ENCODE peak calls at places on chromosomes 7 and 10, in four cellular contexts. One of them, this sample, is unnamed.

GRCh38 chr10:23610626-23611307 is 171.9 kb downstream of the OTUD1 start:
- DNase-seq in HuH-7.5: no peak
- DNase-seq in myocyte: no peak
- DNase-seq in germinal center: no peak
- DNase-seq in this sample: no peak

GRCh38 chr10:34116780-34117179 is 698.3 kb downstream of the PARD3 start:
- DNase-seq in germinal center: no peak
- DNase-seq in myocyte: no peak
- DNase-seq in HuH-7.5: no peak
- DNase-seq in this sample: no peak

GRCh38 chr7:44045226-44046014 is 918 bp downstream of the DBNL start:
- DNase-seq in germinal center: no peak
- DNase-seq in HuH-7.5: peak
- DNase-seq in myocyte: no peak
- DNase-seq in this sample: no peak

GRCh38 chr7:28329616-28330373 is 82.5 kb upstream of the CREB5 start:
- DNase-seq in myocyte: peak
- DNase-seq in HuH-7.5: no peak
- DNase-seq in germinal center: no peak
- DNase-seq in this sample: no peak

GRCh38 chr10:5589963-5590511 is 65.3 kb downstream of the CALML3 start:
- DNase-seq in myocyte: peak
- DNase-seq in germinal center: no peak
- DNase-seq in HuH-7.5: no peak
- DNase-seq in this sample: peak

GRCh38 chr10:44233561-44234470 is 151.1 kb downstream of the CXCL12 start:
- DNase-seq in myocyte: no peak
- DNase-seq in HuH-7.5: no peak
- DNase-seq in germinal center: no peak
- DNase-seq in this sample: peak

GRCh38 chr7:34042406-34042805 is 137.1 kb downstream of the BMPER start:
- DNase-seq in HuH-7.5: no peak
- DNase-seq in myocyte: no peak
- DNase-seq in germinal center: no peak
- DNase-seq in this sample: no peak

GRCh38 chr10:24456319-24456718 is 247.4 kb downstream of the KIAA1217 start:
- DNase-seq in HuH-7.5: no peak
- DNase-seq in germinal center: no peak
- DNase-seq in myocyte: peak
- DNase-seq in this sample: peak

GRCh38 chr7:82506702-82507101 is 63.1 kb upstream of the CACNA2D1 start:
- DNase-seq in germinal center: no peak
- DNase-seq in HuH-7.5: no peak
- DNase-seq in myocyte: peak
- DNase-seq in this sample: no peak